ENCODE peak calls at places on chromosome X, in ten cellular contexts. E is left ventricle myocardium inferior, O is HFF-Myc, G is fibroblast of villous mesenchyme, K is upper lobe of right lung, J is esophagus squamous epithelium, D is WERI-Rb-1, R is upper lobe of left lung, S is Peyer's patch, H is cardiac fibroblast. Q is an unnamed sample.

GRCh38 chrX:111262086-111262485 is 8.2 kb downstream of the CAPN6 start:
- DNase-seq in H (no peak), O (no peak), S (no peak), G (peak), R (no peak), E (no peak), D (no peak), K (no peak), J (no peak), Q (peak)

GRCh38 chrX:43813898-43814297 is 68.4 kb downstream of the MAOB start:
- DNase-seq in R (no peak), O (no peak), G (peak), H (peak), J (no peak), E (no peak), S (no peak), D (peak), K (no peak), Q (peak)

GRCh38 chrX:105869676-105870075 is 47.3 kb downstream of the NRK start:
- DNase-seq in H (peak), K (no peak), J (no peak), S (no peak), E (no peak), R (no peak), G (no peak), D (no peak), O (no peak), Q (peak)

GRCh38 chrX:2457289-2458133 is 43.3 kb downstream of the DHRSX start:
- DNase-seq in S (no peak), D (no peak), J (no peak), O (no peak), R (no peak), H (no peak), K (no peak), G (no peak), E (no peak), Q (no peak)

GRCh38 chrX:72020788-72021187 is 110.1 kb downstream of the NHSL2 start:
- DNase-seq in S (no peak), J (no peak), G (no peak), R (no peak), E (no peak), O (no peak), D (no peak), H (no peak), K (no peak), Q (no peak)

GRCh38 chrX:101999644-102000539 is 68.1 kb upstream of the ZMAT1 start:
- DNase-seq in J (no peak), O (no peak), H (no peak), S (no peak), G (no peak), K (no peak), R (no peak), E (no peak), D (no peak), Q (no peak)

GRCh38 chrX:130020661-130021324 is 38.4 kb downstream of the BCORL1 start:
- DNase-seq in R (no peak), O (no peak), S (no peak), K (no peak), G (no peak), H (no peak), D (no peak), J (no peak), E (no peak), Q (no peak)

GRCh38 chrX:57918750-57919436 is 8.6 kb upstream of the ZXDA start:
- DNase-seq in J (no peak), S (no peak), O (no peak), E (peak), G (peak), H (peak), K (no peak), R (no peak), D (no peak), Q (peak)

GRCh38 chrX:122552291-122552800 is 631.7 kb upstream of the GRIA3 start:
- DNase-seq in D (no peak), H (no peak), R (no peak), E (no peak), G (peak), S (no peak), K (no peak), J (no peak), O (no peak), Q (no peak)

GRCh38 chrX:130615941-130616340 is 214.2 kb downstream of the RBMX2 start:
- DNase-seq in D (no peak), S (no peak), E (no peak), R (no peak), J (no peak), K (no peak), O (no peak), H (no peak), G (no peak), Q (no peak)

GRCh38 chrX:12610079-12610478 is 181.1 kb upstream of the PRPS2 start:
- DNase-seq in E (no peak), J (no peak), O (no peak), R (no peak), G (peak), D (no peak), S (no peak), H (peak), K (no peak), Q (no peak)

GRCh38 chrX:123860506-123860840 is 620 bp downstream of the XIAP start:
- DNase-seq in K (no peak), S (peak), H (peak), R (no peak), J (no peak), O (no peak), G (peak), D (no peak), E (no peak), Q (peak)

GRCh38 chrX:10516781-10517322 is 103.5 kb downstream of the MID1 start:
- DNase-seq in D (no peak), J (no peak), G (no peak), E (no peak), H (no peak), K (no peak), S (no peak), O (no peak), R (no peak), Q (no peak)

GRCh38 chrX:69150294-69150960 is 14.8 kb downstream of the PJA1 start:
- DNase-seq in R (no peak), H (no peak), K (no peak), G (no peak), D (no peak), S (no peak), E (no peak), J (no peak), O (no peak), Q (no peak)

GRCh38 chrX:8988456-8988855 is 45.5 kb downstream of the FAM9B start:
- DNase-seq in D (peak), H (peak), O (peak), K (no peak), S (no peak), J (no peak), R (no peak), G (peak), E (peak), Q (peak)

DNA sequence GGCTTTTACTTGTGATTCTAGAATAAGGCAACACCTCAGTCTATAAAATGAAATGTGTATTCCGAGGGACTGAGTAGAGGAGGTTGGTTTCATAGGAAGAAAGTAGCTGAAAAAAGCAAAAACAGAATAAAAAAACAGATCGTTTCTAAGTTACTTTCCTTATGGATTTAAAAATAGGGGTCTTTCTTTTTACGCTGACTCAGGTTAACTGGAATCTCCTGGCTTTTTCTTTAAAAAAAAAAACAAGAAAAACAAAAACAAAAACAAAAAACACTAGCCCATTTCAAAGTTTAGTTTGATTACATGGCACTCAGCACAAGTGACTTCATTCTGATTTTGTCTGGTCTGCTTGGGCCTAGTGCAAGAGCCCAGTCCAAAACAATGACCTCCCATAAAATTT is 222.8 kb upstream of the HTR2C start:
- DNase-seq in S (no peak), J (no peak), H (no peak), G (no peak), E (no peak), O (no peak), R (no peak), K (no peak), D (no peak), Q (no peak)
- TF ChIP-seq CTCF in S (no peak), J (no peak), H (no peak), G (no peak), E (no peak), O (no peak), R (no peak), K (no peak), D (no peak), Q (no peak)

GRCh38 chrX:33725556-33726232 is 406.4 kb downstream of the FAM47A start:
- DNase-seq in J (no peak), D (no peak), O (no peak), K (no peak), S (no peak), G (peak), E (no peak), R (no peak), H (peak), Q (peak)
- H3K4me3 ChIP-seq in J (peak), D (peak), O (no peak), K (peak), S (no peak), G (no peak), E (peak), R (peak), H (no peak), Q (no peak)

GRCh38 chrX:24301060-24301459 is 12.8 kb downstream of the SUPT20HL2 start:
- DNase-seq in O (no peak), D (no peak), K (no peak), S (no peak), H (no peak), J (no peak), E (no peak), R (no peak), G (no peak), Q (no peak)

GRCh38 chrX:24301806-24302205 is 12.1 kb downstream of the SUPT20HL2 start:
- DNase-seq in G (no peak), K (no peak), R (no peak), O (no peak), J (no peak), S (no peak), H (no peak), E (no peak), D (no peak), Q (no peak)

GRCh38 chrX:24305905-24306304 is 8.0 kb downstream of the SUPT20HL2 start:
- DNase-seq in O (no peak), E (peak), D (no peak), K (no peak), R (no peak), S (no peak), J (no peak), H (no peak), G (no peak), Q (no peak)

GRCh38 chrX:24306430-24306829 is 7.4 kb downstream of the SUPT20HL2 start:
- DNase-seq in K (no peak), D (no peak), J (no peak), G (peak), O (no peak), R (no peak), E (no peak), H (no peak), S (no peak), Q (no peak)
- TF ChIP-seq CTCF in K (peak), D (no peak), J (no peak), G (no peak), O (no peak), R (no peak), E (no peak), H (no peak), S (no peak), Q (no peak)

GRCh38 chrX:47196098-47196497 is 2.5 kb downstream of the UBA1 start:
- DNase-seq in S (no peak), R (no peak), D (no peak), H (no peak), O (no peak), J (no peak), K (no peak), G (no peak), E (no peak), Q (no peak)
- H3K4me3 ChIP-seq in S (no peak), R (peak), D (no peak), H (no peak), O (peak), J (no peak), K (peak), G (peak), E (peak), Q (peak)

GRCh38 chrX:50996930-50997329 is 86.4 kb downstream of the BMP15 start:
- DNase-seq in K (no peak), J (no peak), S (no peak), D (no peak), G (no peak), O (no peak), R (no peak), E (no peak), H (no peak), Q (no peak)
- TF ChIP-seq CTCF in K (no peak), J (no peak), S (no peak), D (peak), G (no peak), O (no peak), R (no peak), E (no peak), H (no peak), Q (no peak)

DNA sequence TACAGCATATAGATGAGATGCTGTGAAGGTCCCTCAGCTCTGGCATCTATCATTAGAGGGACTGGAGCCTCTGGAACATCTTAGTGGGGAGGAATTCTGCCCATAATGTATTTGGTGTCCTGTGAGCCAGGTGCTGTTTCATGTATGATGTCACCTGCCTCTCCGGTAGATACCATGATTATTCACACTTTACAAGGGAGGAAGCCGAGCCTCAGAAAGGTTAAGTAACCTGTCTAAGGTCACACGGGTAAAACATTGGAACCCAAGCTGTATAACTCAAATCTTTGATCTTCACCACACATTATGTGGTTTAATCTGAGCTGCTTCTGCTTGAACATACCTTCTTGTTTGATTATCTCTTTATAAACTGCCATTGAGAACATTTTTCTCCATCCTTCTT is 442.8 kb downstream of the BCOR start:
- DNase-seq in H (no peak), O (no peak), E (no peak), K (no peak), J (no peak), S (no peak), D (no peak), G (no peak), R (no peak), Q (no peak)
- H3K4me3 ChIP-seq in H (no peak), O (no peak), E (no peak), K (no peak), J (no peak), S (no peak), D (no peak), G (no peak), R (no peak), Q (no peak)

GRCh38 chrX:3545901-3546300 is 167.5 kb downstream of the PRKX start:
- DNase-seq in O (no peak), D (no peak), E (no peak), J (no peak), R (no peak), K (no peak), H (no peak), S (no peak), G (no peak), Q (no peak)

GRCh38 chrX:3548743-3549441 is 164.6 kb downstream of the PRKX start:
- DNase-seq in K (no peak), S (no peak), H (peak), J (no peak), R (no peak), D (peak), E (no peak), G (peak), O (no peak), Q (peak)

GRCh38 chrX:3550160-3550765 is 163.2 kb downstream of the PRKX start:
- DNase-seq in D (no peak), O (no peak), E (no peak), S (no peak), R (no peak), J (no peak), K (no peak), G (peak), H (peak), Q (peak)

GRCh38 chrX:3550871-3551270 is 162.6 kb downstream of the PRKX start:
- DNase-seq in D (no peak), J (no peak), E (no peak), H (no peak), S (no peak), R (no peak), G (no peak), K (no peak), O (no peak), Q (no peak)

GRCh38 chrX:3549442-3549875 is 164.0 kb downstream of the PRKX start:
- DNase-seq in J (no peak), R (no peak), H (peak), O (no peak), E (peak), D (no peak), K (no peak), G (peak), S (no peak), Q (peak)
- TF ChIP-seq CTCF in J (no peak), R (no peak), H (no peak), O (no peak), E (no peak), D (no peak), K (no peak), G (no peak), S (no peak), Q (no peak)

DNA sequence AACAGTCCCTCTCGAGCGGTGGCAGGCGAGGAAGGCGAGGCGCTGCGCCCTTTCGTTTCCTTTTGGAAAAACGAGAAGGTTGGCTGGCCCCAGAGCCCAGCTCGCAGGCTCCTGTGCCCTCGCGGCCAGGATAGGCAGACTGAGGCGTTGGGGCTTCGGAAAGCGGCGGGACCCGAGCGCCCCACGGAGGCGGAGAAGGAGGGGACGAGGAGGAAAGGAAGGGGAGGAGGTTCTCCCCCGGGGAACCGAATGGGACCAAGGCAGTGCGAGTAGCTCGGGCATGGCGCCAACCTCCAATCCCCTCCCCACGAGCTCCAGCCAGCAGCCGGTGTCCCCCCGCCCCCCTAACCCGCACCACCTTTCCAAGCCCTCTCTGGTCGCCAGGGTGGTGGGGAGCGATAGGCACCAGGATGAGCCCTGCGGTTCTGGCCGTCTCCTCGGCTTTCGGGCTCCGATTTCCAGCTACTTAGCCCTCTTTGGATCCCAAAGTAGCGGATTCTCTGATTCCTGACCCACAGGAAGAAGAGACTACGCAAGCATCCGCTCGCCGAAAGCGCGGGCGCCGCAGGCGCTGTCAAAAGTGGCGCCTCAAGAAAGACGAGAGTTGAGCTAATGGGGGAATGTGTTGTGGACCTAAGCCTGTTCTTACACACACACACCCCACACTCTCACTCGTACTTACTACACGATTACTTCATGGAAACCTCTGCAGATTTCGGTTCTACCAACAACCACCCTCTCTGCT is 15.2 kb upstream of the ZIC3 start:
- DNase-seq in J (no peak), G (no peak), H (no peak), E (no peak), R (peak), D (no peak), S (no peak), O (no peak), K (no peak), Q (no peak)
- H3K4me3 ChIP-seq in J (no peak), G (no peak), H (no peak), E (peak), R (no peak), D (no peak), S (no peak), O (no peak), K (no peak), Q (peak)

GRCh38 chrX:1025413-1025812 is 187.0 kb downstream of the CRLF2 start:
- DNase-seq in O (no peak), E (no peak), S (no peak), G (no peak), D (no peak), J (no peak), K (no peak), R (no peak), H (no peak), Q (no peak)
- TF ChIP-seq CTCF in O (no peak), E (no peak), S (no peak), G (no peak), D (no peak), J (no peak), K (no peak), R (no peak), H (no peak), Q (no peak)

GRCh38 chrX:68112321-68112720 is 321.0 kb downstream of the OPHN1 start:
- DNase-seq in R (no peak), G (no peak), K (no peak), E (no peak), S (no peak), J (no peak), D (no peak), O (no peak), H (peak), Q (no peak)
- H3K4me3 ChIP-seq in R (no peak), G (no peak), K (no peak), E (no peak), S (no peak), J (no peak), D (no peak), O (no peak), H (no peak), Q (no peak)

Q was measured in choroid plexus epithelial cell.